ENCODE peak calls at places on chromosomes 7 and 10, in five cellular contexts. Y is nephron progenitor cell, R is GM12891, F is NCI-H1092 treated with DMSO at 0.1 percent for 48 hours, V is left ventricle myocardium inferior. M is an unnamed sample.

GRCh38 chr10:69959911-69960310 is 92.7 kb upstream of the MACROH2A2 start:
- DNase-seq in V (no peak), Y (no peak), F (no peak), R (no peak), M (no peak)

GRCh38 chr10:59870152-59870551 is 36.2 kb downstream of the CCDC6 start:
- DNase-seq in V (no peak), F (no peak), Y (no peak), R (no peak), M (no peak)

GRCh38 chr10:74474022-74474713 is 323.1 kb downstream of the ADK start:
- DNase-seq in F (no peak), Y (no peak), V (no peak), R (no peak), M (no peak)

GRCh38 chr10:125448596-125448995 is 234.4 kb downstream of the TEX36 start:
- DNase-seq in F (no peak), Y (peak), R (no peak), V (no peak), M (no peak)

GRCh38 chr7:135414850-135415439 is 95.0 kb downstream of the CNOT4 start:
- DNase-seq in R (no peak), Y (peak), F (peak), V (no peak), M (peak)

GRCh38 chr7:105391429-105391828 is 2.7 kb upstream of the SRPK2 start:
- DNase-seq in F (no peak), V (no peak), Y (no peak), R (no peak), M (no peak)

GRCh38 chr7:4612237-4612636 is 69.9 kb upstream of the FOXK1 start:
- DNase-seq in R (no peak), Y (no peak), V (no peak), F (no peak), M (no peak)

GRCh38 chr7:120988591-120989299 is at the start of gene CPED1:
- DNase-seq in F (peak), V (peak), Y (peak), R (no peak), M (no peak)

GRCh38 chr7:115009139-115009538 is 87.2 kb downstream of the MDFIC start:
- DNase-seq in V (no peak), Y (no peak), F (no peak), R (no peak), M (no peak)

GRCh38 chr10:11482306-11482705 is 129.1 kb downstream of the USP6NL start:
- DNase-seq in F (no peak), R (no peak), Y (no peak), V (no peak), M (no peak)

GRCh38 chr10:92244796-92245195 is 46.1 kb downstream of the CPEB3 start:
- DNase-seq in F (no peak), V (no peak), R (no peak), Y (no peak), M (no peak)

GRCh38 chr7:129514683-129515082 is 12.4 kb downstream of the SMKR1 start:
- DNase-seq in V (no peak), R (no peak), F (no peak), Y (no peak), M (no peak)

M was measured in HFF-Myc.